ENCODE peak calls at places on chromosomes 5 and 9, in seven cellular contexts. I is fibroblast of lung, K is upper lobe of right lung, M is tibial artery, J is AG04450, B is tibial nerve, R is esophagus muscularis mucosa. Z is an unnamed sample.

GRCh38 chr9:115117999-115118470 is at the start of gene TNC:
- DNase-seq in R (no peak), B (peak; percentile 37), M (peak; percentile 64), K (peak; percentile 74), J (peak; percentile 79), I (peak; percentile 92), Z (no peak)

GRCh38 chr5:33241826-33242225 is 198.9 kb upstream of the TARS1 start:
- DNase-seq in I (no peak), B (no peak), M (peak; percentile 19), K (no peak), J (no peak), R (no peak), Z (no peak)

GRCh38 chr9:89427621-89428221 is 70.2 kb downstream of the SEMA4D start:
- DNase-seq in R (no peak), J (no peak), I (no peak), K (no peak), M (no peak), B (no peak), Z (no peak)

GRCh38 chr5:74240783-74241750 is 399.5 kb downstream of the ENC1 start:
- DNase-seq in B (no peak), K (no peak), M (no peak), I (no peak), J (no peak), R (no peak), Z (peak; percentile 99)

GRCh38 chr9:6007770-6008168 is 7.7 kb downstream of the RANBP6 start:
- DNase-seq in K (peak; percentile 91), I (peak; percentile 56), R (no peak), J (no peak), B (peak; percentile 60), M (peak; percentile 75), Z (no peak)

GRCh38 chr9:31908891-31909480 is 475.5 kb upstream of the ACO1 start:
- DNase-seq in J (no peak), M (no peak), R (no peak), K (no peak), I (no peak), B (no peak), Z (peak; percentile 16)

GRCh38 chr5:39461007-39461682 is 36.4 kb upstream of the DAB2 start:
- DNase-seq in K (no peak), B (peak; percentile 28), M (peak; percentile 52), J (no peak), I (no peak), R (no peak), Z (no peak)

GRCh38 chr9:36826581-36826980 is 207.5 kb downstream of the PAX5 start:
- DNase-seq in J (no peak), R (no peak), M (no peak), K (no peak), B (no peak), I (no peak), Z (no peak)

GRCh38 chr9:34457266-34458012 is 931 bp downstream of the FAM219A start:
- DNase-seq in M (peak; percentile 67), J (no peak), I (peak; percentile 81), K (peak; percentile 77), B (peak; percentile 45), R (no peak), Z (no peak)

GRCh38 chr5:147822686-147823491 is 8.6 kb downstream of the SPINK1 start:
- DNase-seq in R (no peak), M (peak; percentile 26), K (no peak), I (peak; percentile 59), B (peak; percentile 61), J (peak; percentile 7), Z (no peak)
- H3K27ac ChIP-seq in R (no peak overlapping the region), M (no peak overlapping the region), K (no peak overlapping the region), I (no peak overlapping the region), B (no peak overlapping the region), J (no peak overlapping the region), Z (no peak overlapping the region)

GRCh38 chr5:144531191-144531590 is 360.5 kb downstream of the KCTD16 start:
- DNase-seq in B (no peak), I (no peak), M (no peak), R (no peak), J (no peak), K (no peak), Z (no peak)
- H3K27ac ChIP-seq in B (no peak overlapping the region), I (no peak overlapping the region), M (no peak overlapping the region), R (no peak overlapping the region), J (no peak overlapping the region), K (no peak overlapping the region), Z (no peak overlapping the region)

DNA sequence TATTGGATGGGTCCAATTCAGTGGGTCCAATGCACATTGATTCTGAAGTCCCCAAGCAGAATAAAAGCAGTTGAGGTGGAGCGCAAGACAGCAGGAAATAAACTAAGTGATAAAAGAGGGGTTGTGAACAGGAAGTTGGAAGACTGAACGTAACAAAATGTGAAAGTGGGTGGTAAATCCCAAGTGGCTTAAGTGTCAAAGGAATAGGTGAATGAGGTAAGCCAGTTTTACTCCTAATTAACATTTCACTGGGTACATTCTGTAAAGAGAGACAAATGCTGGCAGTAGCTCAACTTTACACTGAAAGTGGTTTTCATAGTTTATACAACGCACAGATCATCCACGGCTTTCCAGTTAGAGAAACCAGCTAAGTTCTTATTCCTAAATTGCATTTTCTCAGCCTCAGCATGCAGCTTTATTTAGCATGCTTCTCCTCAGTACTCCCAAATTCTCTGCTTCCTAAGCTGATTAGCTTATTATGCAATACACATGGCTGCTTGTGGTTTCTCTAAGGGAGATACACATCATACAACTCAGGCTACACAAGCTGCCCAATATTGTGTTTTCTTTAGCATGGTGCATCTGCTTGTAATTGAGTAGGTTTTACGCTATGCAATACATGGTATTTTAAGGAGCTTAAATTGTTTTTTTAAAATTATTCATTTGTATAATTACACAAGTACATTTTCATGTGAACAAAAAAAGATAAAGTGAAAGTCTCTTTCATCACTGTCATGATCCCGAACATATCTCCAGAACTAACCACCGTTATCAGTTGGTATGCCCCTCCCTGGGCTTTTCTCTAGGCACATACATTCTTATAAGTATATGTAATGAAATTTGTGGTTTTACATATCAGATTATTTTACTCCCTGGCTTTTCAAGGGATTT is 34.2 kb upstream of the HSD17B4 start:
- DNase-seq in R (no peak), M (no peak), B (no peak), I (peak; percentile 92), K (no peak), J (no peak), Z (no peak)
- H3K27ac ChIP-seq in R (peak overlapping the region; percentile 8), M (no peak overlapping the region), B (no peak overlapping the region), I (no peak overlapping the region), K (peak overlapping the region; percentile 58), J (no peak overlapping the region), Z (no peak overlapping the region)

DNA sequence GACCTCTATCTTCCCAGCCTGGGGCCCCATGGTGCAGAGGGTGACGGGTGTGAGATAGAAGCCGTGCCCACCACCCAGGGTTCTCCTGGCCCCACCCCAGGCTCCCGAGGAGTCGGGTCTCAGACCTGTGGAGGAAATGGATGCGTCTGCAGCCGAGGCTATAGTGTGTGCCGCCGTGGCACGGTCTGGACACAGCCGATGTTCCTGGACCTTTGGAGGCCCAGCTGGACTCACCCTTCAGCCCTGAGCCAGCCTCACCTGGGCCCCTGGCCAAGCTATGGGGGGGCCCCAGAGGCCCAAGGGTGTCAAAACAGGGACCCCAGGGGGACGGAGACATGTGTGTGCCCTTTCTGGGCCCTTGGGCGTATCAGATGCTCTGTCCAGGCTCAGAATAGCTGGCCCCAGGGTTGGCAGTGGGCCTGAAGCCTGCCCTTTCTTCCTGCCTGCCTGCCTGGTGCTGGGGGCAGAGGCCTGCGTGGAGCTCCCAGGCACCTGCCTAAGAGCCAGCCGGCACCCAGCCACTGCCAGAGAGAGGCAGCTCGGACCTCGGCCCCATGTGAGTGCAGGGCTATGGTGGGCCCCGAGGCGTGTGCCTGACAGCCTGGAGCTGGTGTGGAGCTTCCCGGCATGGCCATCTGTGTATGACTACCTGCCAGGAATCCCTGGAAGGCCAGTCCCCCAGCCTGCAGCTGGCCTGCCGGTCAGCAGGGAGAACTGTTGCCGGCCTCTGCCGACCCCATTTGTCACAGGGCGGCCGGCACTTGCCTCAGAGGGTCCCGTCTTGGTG is 41.8 kb downstream of the KCNT1 start:
- DNase-seq in B (no peak), K (no peak), M (no peak), R (no peak), I (no peak), J (no peak), Z (no peak)
- H3K27ac ChIP-seq in B (no peak overlapping the region), K (no peak overlapping the region), M (no peak overlapping the region), R (no peak overlapping the region), I (no peak overlapping the region), J (no peak overlapping the region), Z (no peak overlapping the region)

GRCh38 chr9:126986506-126986951 is 71.9 kb downstream of the RALGPS1 start:
- DNase-seq in J (no peak), B (no peak), M (no peak), I (no peak), K (no peak), R (no peak), Z (peak; percentile 22)

GRCh38 chr9:126984969-126985368 is 70.4 kb downstream of the RALGPS1 start:
- DNase-seq in I (no peak), M (no peak), R (no peak), B (peak; percentile 55), J (no peak), K (no peak), Z (peak; percentile 12)

GRCh38 chr9:126983767-126984166 is 69.2 kb downstream of the RALGPS1 start:
- DNase-seq in R (no peak), M (no peak), K (no peak), I (no peak), B (no peak), J (no peak), Z (no peak)

GRCh38 chr9:126988857-126989256 is 74.3 kb downstream of the RALGPS1 start:
- DNase-seq in R (no peak), I (no peak), M (no peak), J (no peak), K (no peak), B (no peak), Z (no peak)

DNA sequence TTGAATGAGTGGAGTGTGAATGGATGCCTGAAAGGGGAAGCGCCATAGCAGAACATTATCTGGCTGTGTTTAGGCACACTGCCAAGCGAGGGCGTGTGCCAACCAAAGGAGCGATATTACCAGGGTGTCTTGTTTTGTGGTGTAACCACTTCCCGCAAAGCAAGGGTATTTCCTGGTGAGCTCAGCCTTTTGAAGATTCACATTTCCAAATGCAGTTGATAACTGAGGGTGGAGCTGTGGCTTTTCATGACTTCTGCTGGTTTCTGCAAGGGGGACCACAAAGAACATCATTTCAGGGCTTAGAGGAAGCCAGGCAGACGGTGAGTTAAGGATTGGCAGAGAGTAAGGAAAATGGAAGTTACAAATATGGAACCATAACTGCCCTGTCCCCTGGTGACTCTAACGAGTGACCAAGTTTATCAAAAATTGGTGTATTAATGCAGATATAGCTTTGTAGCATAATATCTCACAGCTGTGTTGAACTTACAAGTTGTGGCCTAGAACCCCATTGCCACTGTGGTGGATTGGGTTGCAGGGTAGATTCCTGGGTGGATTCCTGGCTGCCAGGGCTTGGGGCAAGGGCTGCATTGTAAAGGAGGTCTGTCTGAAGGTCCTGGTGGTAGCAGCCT is 71.4 kb downstream of the RALGPS1 start:
- DNase-seq in I (peak; percentile 85), K (peak; percentile 75), R (no peak), B (peak; percentile 64), J (no peak), M (peak; percentile 57), Z (peak; percentile 87)
- H3K27ac ChIP-seq in I (no peak overlapping the region), K (peak overlapping the region; percentile 65), R (no peak overlapping the region), B (no peak overlapping the region), J (no peak overlapping the region), M (no peak overlapping the region), Z (peak overlapping the region; percentile 75)